ENCODE peak calls at places on chromosomes 13 and 19, in six cellular contexts. F is left ventricle myocardium superior; E is stimulated activated CD4-positive, alpha-beta T cell treated with anti-CD3 and anti-CD28 coated beads, Interleukin-4, amount 100 ng/mL, for 24 hours; U is WERI-Rb-1; N is stimulated activated CD8-positive, alpha-beta memory T cell treated with anti-CD3 and anti-CD28 coated beads, Interleukin-4, amount 100 ng/mL, for 1 hour; W is activated CD4-positive, alpha-beta memory T cell treated with anti-CD3 and anti-CD28 coated beads, Interleukin-2, amount 10 ng/mL, durations not matched to agents 7 days and 5 days. O is an unnamed sample.

GRCh38 chr13:48853381-48854102 is 122.2 kb upstream of the FNDC3A start:
- DNase-seq in N (no peak), U (no peak), F (no peak), E (peak; percentile 56), W (no peak), O (no peak)

GRCh38 chr13:99686944-99687382 is 185.7 kb downstream of the TM9SF2 start:
- DNase-seq in W (no peak), U (no peak), E (no peak), F (no peak), N (no peak), O (no peak)

GRCh38 chr13:40116008-40116407 is 460.5 kb downstream of the COG6 start:
- DNase-seq in W (peak; percentile 71), F (no peak), N (no peak), U (no peak), E (peak; percentile 47), O (no peak)

GRCh38 chr19:53927745-53928144 is 18.7 kb downstream of the CACNG7 start:
- DNase-seq in N (no peak), U (no peak), F (peak; percentile 39), E (peak; percentile 36), W (peak; percentile 47), O (peak; percentile 17)

GRCh38 chr19:3708207-3708931 is at the start of gene TJP3:
- DNase-seq in F (peak; percentile 67), U (peak; percentile 53), E (no peak), W (no peak), N (no peak), O (no peak)

GRCh38 chr19:4914736-4915501 is 5.6 kb downstream of the UHRF1 start:
- DNase-seq in U (no peak), F (no peak), W (peak; percentile 85), E (peak; percentile 81), N (peak; percentile 68), O (peak; percentile 67)

GRCh38 chr19:50344661-50345318 is 15.6 kb upstream of the KCNC3 start:
- DNase-seq in F (no peak), N (no peak), U (no peak), W (no peak), E (no peak), O (no peak)

GRCh38 chr13:56888455-56888854 is 252.3 kb upstream of the PRR20A start:
- DNase-seq in N (no peak), F (no peak), U (no peak), E (no peak), W (no peak), O (no peak)

GRCh38 chr19:3544742-3545668 is 6.0 kb downstream of the TEKTIP1 start:
- DNase-seq in U (peak; percentile 79), W (peak; percentile 81), F (peak; percentile 82), N (peak; percentile 66), E (peak; percentile 83), O (peak; percentile 48)

GRCh38 chr13:23965346-23965745 is 68.0 kb upstream of the C1QTNF9B start:
- DNase-seq in F (no peak), W (no peak), U (no peak), E (no peak), N (no peak), O (no peak)

GRCh38 chr13:99992912-99993311 is 11.3 kb downstream of the ZIC2 start:
- DNase-seq in F (no peak), W (no peak), N (no peak), U (no peak), E (no peak), O (no peak)

GRCh38 chr13:72163671-72164070 is 296.7 kb upstream of the DACH1 start:
- DNase-seq in U (no peak), F (no peak), N (no peak), W (no peak), E (no peak), O (no peak)

GRCh38 chr13:86870388-86870966 is 800.7 kb upstream of the SLITRK5 start:
- DNase-seq in E (no peak), F (no peak), N (no peak), W (no peak), U (no peak), O (no peak)

GRCh38 chr13:100573121-100573520 is 15.5 kb downstream of the GGACT start:
- DNase-seq in N (peak; percentile 64), E (peak; percentile 79), W (peak; percentile 76), F (peak; percentile 67), U (peak; percentile 92), O (peak; percentile 54)